ENCODE peak calls at places on chromosomes 5 and 9, in five cellular contexts. Q is natural killer cell, T is kidney epithelial cell, F is cardiac fibroblast, U is sigmoid colon. D is an unnamed sample.

GRCh38 chr9:30258079-30258478 is 2126.4 kb upstream of the ACO1 start:
- DNase-seq in U (no peak), F (no peak), T (no peak), Q (no peak), D (no peak)

GRCh38 chr9:137189297-137190295 is 1.1 kb downstream of the SSNA1 start:
- DNase-seq in Q (no peak), F (no peak), U (no peak), T (no peak), D (no peak)

GRCh38 chr9:106859957-106860715 is 2.8 kb upstream of the ZNF462 start:
- DNase-seq in U (peak), T (no peak), Q (no peak), F (peak), D (peak)

GRCh38 chr9:76729980-76730737 is 34.1 kb upstream of the PCA3 start:
- DNase-seq in T (no peak), F (no peak), Q (no peak), U (no peak), D (no peak)

GRCh38 chr9:136628287-136628686 is 34.4 kb upstream of the EGFL7 start:
- DNase-seq in Q (no peak), U (no peak), T (no peak), F (no peak), D (peak)

GRCh38 chr9:127451681-127452480 is 571 bp downstream of the LRSAM1 start:
- DNase-seq in U (peak), Q (peak), F (peak), T (no peak), D (no peak)

GRCh38 chr5:132999246-132999645 is 27.1 kb downstream of the ZCCHC10 start:
- DNase-seq in T (no peak), U (no peak), F (peak), Q (no peak), D (no peak)

GRCh38 chr5:114648940-114649339 is 287.1 kb downstream of the KCNN2 start:
- DNase-seq in Q (no peak), U (no peak), T (no peak), F (no peak), D (no peak)

GRCh38 chr9:35538361-35539234 is 48.7 kb downstream of the RUSC2 start:
- DNase-seq in Q (no peak), T (no peak), U (peak), F (peak), D (no peak)

GRCh38 chr5:124746252-124746915 is at the start of gene ZNF608:
- DNase-seq in Q (no peak), U (no peak), F (peak), T (peak), D (no peak)

GRCh38 chr5:64987768-64988167 is 219.0 kb downstream of the CWC27 start:
- DNase-seq in Q (no peak), U (no peak), T (no peak), F (no peak), D (no peak)

GRCh38 chr5:37787742-37788141 is 52.1 kb downstream of the GDNF start:
- DNase-seq in Q (no peak), U (no peak), F (no peak), T (no peak), D (no peak)

GRCh38 chr5:37789991-37790390 is 49.9 kb downstream of the GDNF start:
- DNase-seq in F (peak), Q (no peak), T (no peak), U (no peak), D (no peak)

GRCh38 chr5:37791321-37791720 is 48.5 kb downstream of the GDNF start:
- DNase-seq in U (no peak), F (no peak), T (no peak), Q (no peak), D (no peak)

DNA sequence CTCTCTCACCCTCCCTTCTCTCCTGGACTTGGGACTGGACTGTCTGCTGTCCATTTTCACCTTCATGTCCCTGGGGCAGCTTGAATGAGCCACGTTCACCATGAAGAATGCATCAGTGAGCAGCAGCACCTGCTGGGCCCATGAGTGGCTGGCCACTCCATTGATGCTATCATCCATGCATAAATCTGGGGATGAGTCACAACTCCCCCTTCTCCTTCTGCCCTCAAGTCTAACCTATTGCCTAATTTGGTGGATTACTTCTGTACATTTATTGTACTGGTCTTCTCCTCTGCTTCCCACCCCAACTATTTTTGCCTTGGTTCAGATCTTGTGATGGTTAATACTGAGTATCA is 46.9 kb downstream of the GDNF start:
- DNase-seq in U (no peak), Q (no peak), T (peak), F (no peak), D (no peak)
- TF ChIP-seq CTCF in U (no peak), Q (no peak), T (no peak), F (no peak), D (no peak)

DNA sequence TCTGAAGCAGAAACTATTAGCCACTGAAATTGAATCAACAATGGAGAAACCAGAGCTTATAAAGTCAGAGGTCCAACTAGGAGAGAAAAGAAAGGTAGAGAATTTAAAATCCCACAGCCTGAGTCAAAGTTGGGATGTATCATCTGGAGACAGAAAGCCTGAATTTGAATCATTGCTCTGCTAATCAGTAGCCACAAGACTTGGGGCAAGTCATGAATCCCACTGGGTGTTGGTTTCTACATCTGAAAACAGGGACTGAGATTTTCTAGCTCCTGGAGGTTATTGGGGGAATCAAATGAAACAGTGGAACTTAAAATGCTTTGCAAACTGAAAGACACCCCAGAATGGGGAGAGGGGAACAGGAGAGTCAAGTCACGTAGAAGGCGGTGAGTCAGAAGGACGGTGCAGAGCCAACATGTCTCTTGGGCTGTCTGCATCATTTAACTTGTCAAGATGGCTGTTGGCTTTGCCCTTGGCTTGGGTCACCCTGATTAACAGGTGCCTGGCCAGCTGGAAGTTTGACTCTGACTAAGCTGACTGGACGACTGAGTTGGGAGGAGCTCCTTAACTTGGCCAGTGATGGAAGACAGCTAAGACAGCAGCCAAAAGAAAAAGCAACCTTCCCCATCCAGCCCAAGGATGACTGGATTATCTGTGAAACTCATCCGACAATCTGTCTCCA is 60.7 kb upstream of the ADRA1B start:
- DNase-seq in T (no peak), U (peak), F (no peak), Q (no peak), D (no peak)
- TF ChIP-seq CTCF in T (no peak), U (no peak), F (no peak), Q (no peak), D (no peak)

DNA sequence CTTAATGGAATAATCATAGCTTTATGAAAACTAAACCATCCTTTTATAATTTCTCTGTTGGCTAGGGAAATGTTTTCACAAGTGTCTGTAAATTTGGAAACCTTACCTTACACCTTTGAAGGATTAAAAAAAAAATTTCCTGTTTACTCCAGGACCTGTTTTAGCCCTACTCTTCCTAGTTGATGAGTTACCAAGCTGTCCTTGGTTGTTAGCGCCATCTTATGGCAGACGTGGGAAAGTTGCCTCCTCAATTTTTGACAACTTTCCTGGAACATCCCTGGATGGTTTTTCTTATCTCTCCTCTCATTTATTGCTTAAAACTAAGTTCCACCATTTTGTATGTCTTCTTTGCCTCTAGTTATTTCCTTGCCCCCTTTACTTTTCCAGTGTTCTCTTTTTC is 25.7 kb downstream of the ZSWIM6 start:
- DNase-seq in Q (no peak), T (no peak), F (no peak), U (no peak), D (no peak)
- TF ChIP-seq CTCF in Q (peak), T (peak), F (peak), U (no peak), D (no peak)

GRCh38 chr5:37737326-37738056 is 102.3 kb downstream of the GDNF start:
- DNase-seq in T (no peak), F (no peak), Q (no peak), U (no peak), D (no peak)
- TF ChIP-seq CTCF in T (no peak), F (no peak), Q (no peak), U (no peak), D (no peak)

DNA sequence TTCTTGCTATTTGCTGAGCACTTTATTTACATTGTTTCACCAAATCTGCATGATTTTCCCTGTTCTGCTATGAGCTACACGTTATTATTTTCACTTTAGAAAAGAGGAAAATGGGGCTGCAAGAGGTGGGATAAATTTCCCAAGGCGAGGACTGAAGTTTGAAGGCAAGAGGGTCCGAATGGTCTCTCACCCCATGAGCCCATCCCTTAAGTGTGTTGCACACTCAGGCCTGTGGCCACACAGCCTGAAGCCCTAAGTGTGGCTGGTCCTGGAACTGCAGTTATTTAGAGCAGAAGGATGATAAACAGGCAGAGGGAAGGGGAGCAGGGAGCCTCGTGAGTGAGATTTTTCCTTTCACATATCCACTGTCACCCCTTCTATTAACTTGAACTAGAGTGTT is 7.8 kb downstream of the PDE8B start:
- DNase-seq in F (no peak), T (no peak), U (no peak), Q (no peak), D (no peak)
- TF ChIP-seq CTCF in F (peak), T (no peak), U (no peak), Q (no peak), D (no peak)

GRCh38 chr9:22307013-22307711 is 139.5 kb upstream of the DMRTA1 start:
- DNase-seq in U (no peak), Q (no peak), T (peak), F (peak), D (no peak)
- TF ChIP-seq CTCF in U (no peak), Q (no peak), T (peak), F (peak), D (peak)

D was measured in mesothelial cell of epicardium.